ENCODE peak calls at places on chromosome 4, in ten cellular contexts. B is stimulated activated CD4-positive, alpha-beta T cell treated with anti-CD3 and anti-CD28 coated beads, Interleukin-1b, Interleukin-23, amount 100 ng/mL, for 48 hours; I is left ventricle myocardium inferior; V is K562; Y is substantia nigra; L is activated naive CD4-positive, alpha-beta T cell treated with anti-CD3 and anti-CD28 coated beads for 36 hours; H is ovary; N is OCI-LY7; D is neural progenitor cell; F is activated T-cell treated with anti-CD3 and anti-CD28 coated beads for 48 hours. W is an unnamed sample.

GRCh38 chr4:182294436-182294835 is 51.2 kb downstream of the TENM3 start:
- DNase-seq in F (no peak), V (no peak), I (no peak), H (no peak), B (no peak), D (no peak), Y (no peak), N (no peak), L (no peak), W (no peak)

GRCh38 chr4:1202526-1203378 is 30.4 kb upstream of the SPON2 start:
- DNase-seq in F (no peak), Y (no peak), H (peak; percentile 37), N (no peak), L (peak; percentile 2), D (no peak), V (no peak), B (no peak), I (no peak), W (no peak)

GRCh38 chr4:2416564-2417195 is 1.8 kb downstream of the ZFYVE28 start:
- DNase-seq in B (no peak), Y (no peak), L (peak; percentile 25), I (peak; percentile 38), H (no peak), F (peak; percentile 19), N (no peak), V (peak; percentile 54), D (peak; percentile 76), W (peak; percentile 15)

GRCh38 chr4:68416591-68416990 is 30.7 kb upstream of the TMPRSS11E start:
- DNase-seq in N (no peak), B (no peak), Y (no peak), D (no peak), V (no peak), H (no peak), L (no peak), I (no peak), F (no peak), W (no peak)

GRCh38 chr4:105909699-105910340 is 14.5 kb downstream of the NPNT start:
- DNase-seq in I (no peak), N (no peak), H (no peak), V (no peak), D (no peak), Y (no peak), L (no peak), F (no peak), B (no peak), W (no peak)

GRCh38 chr4:38753021-38753806 is 29.6 kb downstream of the TLR10 start:
- DNase-seq in D (peak; percentile 97), V (no peak), N (no peak), H (peak; percentile 91), I (peak; percentile 78), F (no peak), B (no peak), Y (no peak), L (no peak), W (no peak)

GRCh38 chr4:140308366-140309123 is 64.9 kb upstream of the SCOC start:
- DNase-seq in N (no peak), D (no peak), L (no peak), H (peak; percentile 57), I (peak; percentile 66), F (no peak), V (no peak), B (no peak), Y (no peak), W (no peak)

GRCh38 chr4:40228497-40229365 is 31.9 kb downstream of the RHOH start:
- DNase-seq in N (no peak), F (no peak), H (no peak), Y (no peak), B (no peak), V (peak; percentile 48), D (peak; percentile 36), I (no peak), L (peak; percentile 24), W (no peak)

GRCh38 chr4:68599150-68599549 is 23.0 kb upstream of the UGT2B17 start:
- DNase-seq in N (no peak), F (no peak), B (no peak), V (no peak), L (no peak), I (no peak), H (no peak), Y (no peak), D (no peak), W (no peak)

GRCh38 chr4:37953620-37954325 is 6.4 kb upstream of the PTTG2 start:
- DNase-seq in L (no peak), D (no peak), F (no peak), Y (no peak), V (peak; percentile 19), I (no peak), B (no peak), H (no peak), N (no peak), W (no peak)

GRCh38 chr4:119016636-119017035 is 119.0 kb upstream of the MYOZ2 start:
- DNase-seq in F (no peak), V (no peak), Y (no peak), I (no peak), H (no peak), B (no peak), L (no peak), D (no peak), N (no peak), W (no peak)

GRCh38 chr4:74934822-74935326 is 2.0 kb downstream of the PARM1 start:
- DNase-seq in H (peak; percentile 38), D (peak; percentile 46), V (no peak), N (no peak), F (no peak), B (no peak), Y (no peak), I (no peak), L (no peak), W (no peak)

GRCh38 chr4:47954245-47954644 is 39.9 kb upstream of the NFXL1 start:
- DNase-seq in I (no peak), V (no peak), L (no peak), N (no peak), F (no peak), Y (no peak), B (no peak), H (no peak), D (no peak), W (no peak)

GRCh38 chr4:123479944-123480343 is 83.3 kb downstream of the SPRY1 start:
- DNase-seq in D (no peak), F (no peak), L (no peak), H (no peak), V (no peak), B (no peak), Y (no peak), N (peak; percentile 20), I (no peak), W (no peak)

GRCh38 chr4:94304365-94304971 is 38.2 kb downstream of the HPGDS start:
- DNase-seq in H (no peak), B (no peak), F (no peak), D (peak; percentile 31), V (no peak), N (peak; percentile 10), Y (no peak), I (no peak), L (peak; percentile 40), W (peak; percentile 20)

GRCh38 chr4:8155660-8156421 is 2.8 kb downstream of the ABLIM2 start:
- DNase-seq in B (no peak), I (no peak), N (no peak), H (no peak), V (no peak), Y (no peak), D (no peak), L (no peak), F (no peak), W (no peak)

GRCh38 chr4:42750091-42750490 is 93.2 kb upstream of the ATP8A1 start:
- DNase-seq in Y (no peak), L (peak; percentile 58), N (peak; percentile 60), V (no peak), I (no peak), F (no peak), D (no peak), B (no peak), H (no peak), W (peak; percentile 39)

GRCh38 chr4:165088366-165088765 is 24.3 kb downstream of the TMEM192 start:
- DNase-seq in B (no peak), N (no peak), H (no peak), I (no peak), L (no peak), Y (no peak), V (no peak), F (no peak), D (no peak), W (no peak)

GRCh38 chr4:168837922-168838321 is 172.1 kb downstream of the CBR4 start:
- DNase-seq in N (no peak), D (no peak), L (no peak), Y (no peak), F (no peak), H (no peak), B (no peak), V (no peak), I (no peak), W (no peak)

GRCh38 chr4:189897667-189898066 is 43.0 kb upstream of the FRG1 start:
- DNase-seq in D (no peak), V (no peak), F (no peak), N (no peak), B (no peak), H (no peak), Y (no peak), I (no peak), L (no peak), W (no peak)

GRCh38 chr4:13543648-13544555 is at the start of gene NKX3-2:
- DNase-seq in D (peak; percentile 74), H (no peak), L (no peak), Y (no peak), B (no peak), V (no peak), N (no peak), F (no peak), I (no peak), W (no peak)

GRCh38 chr4:38829237-38829636 is 24.6 kb upstream of the TLR1 start:
- DNase-seq in I (no peak), F (no peak), N (no peak), V (no peak), L (no peak), Y (no peak), D (no peak), H (no peak), B (no peak), W (no peak)

GRCh38 chr4:100895572-100896197 is 377.9 kb upstream of the EMCN start:
- DNase-seq in B (no peak), F (no peak), H (no peak), I (no peak), V (no peak), N (peak; percentile 4), L (no peak), Y (no peak), D (no peak), W (peak; percentile 36)

GRCh38 chr4:38371391-38371851 is 292.6 kb upstream of the KLF3 start:
- DNase-seq in H (no peak), V (no peak), B (no peak), L (no peak), I (no peak), F (no peak), N (no peak), D (no peak), Y (no peak), W (no peak)

GRCh38 chr4:74112399-74113090 is 13.6 kb upstream of the CXCL2 start:
- DNase-seq in F (no peak), H (no peak), L (no peak), B (no peak), I (no peak), N (no peak), D (no peak), Y (no peak), V (no peak), W (no peak)

GRCh38 chr4:78846258-78846657 is 70.1 kb downstream of the BMP2K start:
- DNase-seq in B (no peak), N (no peak), V (no peak), L (no peak), F (no peak), Y (no peak), H (no peak), I (no peak), D (no peak), W (no peak)

W was measured in CD4-positive, alpha-beta memory T cell.